ENCODE peak calls at places on chromosomes 16 and 17, in seven cellular contexts. I is GM23338, R is sigmoid colon, H is uterus, C is right lobe of liver, F is cardiac muscle cell, G is MM.1S. V is an unnamed sample.

GRCh38 chr17:68461589-68461988 is 4.3 kb upstream of the WIPI1 start:
- DNase-seq in I (peak; percentile 31), R (no peak), H (no peak), C (no peak), F (no peak), G (peak; percentile 52), V (no peak)

GRCh38 chr17:69335018-69335417 is 8.1 kb upstream of the ABCA5 start:
- DNase-seq in I (peak; percentile 75), R (no peak), H (no peak), C (no peak), F (peak; percentile 23), G (peak; percentile 73), V (no peak)

GRCh38 chr16:35562919-35563318 is 2103.5 kb downstream of the TP53TG3F start:
- DNase-seq in I (no peak), R (no peak), H (no peak), C (no peak), F (no peak), G (no peak), V (no peak)

GRCh38 chr17:49994085-49995054 is 654 bp downstream of the DLX3 start:
- DNase-seq in I (peak; percentile 75), R (no peak), H (no peak), C (no peak), F (no peak), G (no peak), V (no peak)

GRCh38 chr17:64357191-64357981 is 33.3 kb downstream of the PECAM1 start:
- DNase-seq in I (peak; percentile 50), R (peak; percentile 91), H (no peak), C (no peak), F (no peak), G (no peak), V (peak; percentile 69)

GRCh38 chr17:27384261-27384701 is 72.0 kb upstream of the KSR1 start:
- DNase-seq in I (no peak), R (peak; percentile 89), H (peak; percentile 62), C (peak; percentile 72), F (no peak), G (no peak), V (peak; percentile 73)

GRCh38 chr16:82761236-82761635 is 134.5 kb downstream of the CDH13 start:
- DNase-seq in I (no peak), R (peak; percentile 78), H (peak; percentile 43), C (peak; percentile 73), F (peak; percentile 20), G (no peak), V (peak; percentile 92)

GRCh38 chr17:32142857-32143524 is 689 bp downstream of the RHOT1 start:
- DNase-seq in I (peak; percentile 85), R (peak; percentile 70), H (no peak), C (peak; percentile 82), F (peak; percentile 82), G (peak; percentile 27), V (peak; percentile 74)

GRCh38 chr17:82098939-82099765 is 1.1 kb upstream of the FASN start:
- DNase-seq in I (peak; percentile 48), R (no peak), H (no peak), C (no peak), F (no peak), G (no peak), V (no peak)

GRCh38 chr16:50774960-50775359 is 33.1 kb downstream of the CYLD start:
- DNase-seq in I (no peak), R (no peak), H (no peak), C (no peak), F (no peak), G (no peak), V (no peak)

GRCh38 chr17:21127508-21128077 is 829 bp downstream of the DHRS7B start:
- DNase-seq in I (no peak), R (no peak), H (no peak), C (no peak), F (no peak), G (no peak), V (no peak)

GRCh38 chr16:67173808-67174705 is 3.7 kb downstream of the NOL3 start:
- DNase-seq in I (peak; percentile 82), R (peak; percentile 96), H (peak; percentile 76), C (peak; percentile 96), F (peak; percentile 87), G (peak; percentile 94), V (peak; percentile 91)

GRCh38 chr17:67503184-67503583 is 126.1 kb downstream of the PITPNC1 start:
- DNase-seq in I (no peak), R (no peak), H (no peak), C (no peak), F (no peak), G (no peak), V (no peak)

GRCh38 chr16:89453662-89454321 is 36.6 kb downstream of the ANKRD11 start:
- DNase-seq in I (no peak), R (no peak), H (no peak), C (no peak), F (no peak), G (no peak), V (no peak)

GRCh38 chr16:84081446-84081989 is 35.2 kb downstream of the MBTPS1 start:
- DNase-seq in I (no peak), R (no peak), H (no peak), C (no peak), F (no peak), G (no peak), V (no peak)

GRCh38 chr17:29838961-29839360 is 91.1 kb downstream of the SSH2 start:
- DNase-seq in I (peak; percentile 74), R (no peak), H (no peak), C (no peak), F (peak; percentile 59), G (no peak), V (no peak)

GRCh38 chr17:77510133-77510796 is 369.5 kb downstream of the SEC14L1 start:
- DNase-seq in I (no peak), R (peak; percentile 45), H (peak; percentile 6), C (peak; percentile 50), F (no peak), G (no peak), V (peak; percentile 35)

GRCh38 chr17:27423651-27424050 is 32.6 kb upstream of the KSR1 start:
- DNase-seq in I (no peak), R (no peak), H (no peak), C (no peak), F (no peak), G (peak; percentile 62), V (no peak)

DNA sequence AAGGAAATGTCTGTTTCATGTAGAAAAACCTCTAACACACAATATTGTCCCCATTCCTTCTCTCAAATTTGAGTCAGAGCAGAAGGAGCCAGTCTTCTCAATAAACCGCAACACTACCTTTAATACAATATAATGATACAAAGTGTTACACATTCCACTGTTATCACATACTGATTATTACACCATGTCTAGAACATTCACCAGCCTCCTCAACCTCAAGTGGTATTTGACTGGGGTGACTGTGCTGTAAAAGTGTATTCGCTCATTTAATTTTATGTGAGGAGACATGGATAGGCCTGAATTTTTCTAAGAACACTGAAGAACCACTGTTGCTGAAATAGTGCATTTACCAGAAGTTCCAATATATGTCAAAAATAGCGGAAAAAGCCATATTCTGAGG is 10.3 kb downstream of the CDYL2 start:
- DNase-seq in I (no peak), R (no peak), H (no peak), C (no peak), F (no peak), G (no peak), V (no peak)
- H3K27ac ChIP-seq in I (no peak overlapping the region), R (no peak overlapping the region), H (no peak overlapping the region), C (no peak overlapping the region), F (no peak overlapping the region), G (no peak overlapping the region), V (no peak overlapping the region)

GRCh38 chr16:31273187-31273586 is 13.4 kb downstream of the ITGAM start:
- DNase-seq in I (peak; percentile 24), R (no peak), H (no peak), C (no peak), F (no peak), G (no peak), V (no peak)
- TF ChIP-seq CTCF in I (no peak), R (no peak), H (no peak), C (no peak), F (no peak), G (no peak), V (no peak)

GRCh38 chr17:12627776-12628491 is 37.8 kb upstream of the MYOCD start:
- DNase-seq in I (no peak), R (no peak), H (no peak), C (no peak), F (no peak), G (no peak), V (no peak)

GRCh38 chr17:12623220-12623848 is 42.4 kb upstream of the MYOCD start:
- DNase-seq in I (no peak), R (no peak), H (no peak), C (no peak), F (peak; percentile 77), G (no peak), V (no peak)

GRCh38 chr17:12625092-12625491 is 40.6 kb upstream of the MYOCD start:
- DNase-seq in I (no peak), R (no peak), H (no peak), C (no peak), F (no peak), G (no peak), V (no peak)

GRCh38 chr17:12624221-12624620 is 41.5 kb upstream of the MYOCD start:
- DNase-seq in I (no peak), R (no peak), H (no peak), C (no peak), F (no peak), G (no peak), V (no peak)

GRCh38 chr17:12627177-12627629 is 38.5 kb upstream of the MYOCD start:
- DNase-seq in I (no peak), R (peak; percentile 75), H (peak; percentile 54), C (no peak), F (no peak), G (no peak), V (no peak)
- H3K27ac ChIP-seq in I (no peak overlapping the region), R (peak overlapping the region; percentile 43), H (peak overlapping the region; percentile 66), C (no peak overlapping the region), F (peak overlapping the region; percentile 84), G (no peak overlapping the region), V (no peak overlapping the region)

GRCh38 chr17:13735444-13735843 is 133.7 kb upstream of the HS3ST3A1 start:
- DNase-seq in I (peak; percentile 61), R (no peak), H (no peak), C (no peak), F (peak; percentile 9), G (no peak), V (no peak)
- TF ChIP-seq CTCF in I (peak; percentile 30), R (no peak), H (no peak), C (no peak), F (no peak), G (no peak), V (no peak)

V was measured in psoas muscle.